ENCODE peak calls at places on chromosome 13, in five cellular contexts. I, G, Z, V and O are unnamed samples.

GRCh38 chr13:75398072-75398471 is 83.9 kb downstream of the TBC1D4 start:
- DNase-seq in I (no peak), G (no peak), Z (no peak), V (no peak), O (no peak)

GRCh38 chr13:45325806-45326205 is 15.2 kb downstream of the TPT1 start:
- DNase-seq in I (peak), G (peak), Z (peak), V (no peak), O (peak)

GRCh38 chr13:48159436-48160225 is 64.7 kb upstream of the MED4 start:
- DNase-seq in I (no peak), G (no peak), Z (peak), V (no peak), O (no peak)

GRCh38 chr13:99059498-99060070 is 81.7 kb upstream of the DOCK9 start:
- DNase-seq in I (no peak), G (no peak), Z (no peak), V (no peak), O (no peak)

GRCh38 chr13:43363156-43363918 is 340.0 kb downstream of the DNAJC15 start:
- DNase-seq in I (peak), G (peak), Z (peak), V (no peak), O (no peak)

GRCh38 chr13:76720827-76721226 is 165.4 kb downstream of the KCTD12 start:
- DNase-seq in I (no peak), G (no peak), Z (no peak), V (no peak), O (no peak)

GRCh38 chr13:83618966-83619365 is 263.3 kb downstream of the SLITRK1 start:
- DNase-seq in I (peak), G (no peak), Z (peak), V (no peak), O (no peak)

GRCh38 chr13:20356437-20356836 is 124.3 kb upstream of the GJB6 start:
- DNase-seq in I (no peak), G (no peak), Z (no peak), V (no peak), O (no peak)

GRCh38 chr13:97441414-97441813 is 7.4 kb downstream of the RAP2A start:
- DNase-seq in I (no peak), G (no peak), Z (no peak), V (no peak), O (no peak)

GRCh38 chr13:48004201-48004600 is 3.1 kb upstream of the SUCLA2 start:
- DNase-seq in I (no peak), G (no peak), Z (no peak), V (no peak), O (no peak)

GRCh38 chr13:46295531-46296464 is 84.1 kb downstream of the LRRC63 start:
- DNase-seq in I (peak), G (peak), Z (peak), V (no peak), O (no peak)

GRCh38 chr13:75175575-75175974 is 306.4 kb downstream of the TBC1D4 start:
- DNase-seq in I (no peak), G (no peak), Z (peak), V (no peak), O (no peak)

GRCh38 chr13:29702912-29703351 is 107.4 kb upstream of the SLC7A1 start:
- DNase-seq in I (peak), G (peak), Z (peak), V (no peak), O (no peak)

GRCh38 chr13:49649244-49649962 is 21.1 kb downstream of the ARL11 start:
- DNase-seq in I (peak), G (no peak), Z (peak), V (no peak), O (no peak)

GRCh38 chr13:87666826-87667225 is 4.3 kb upstream of the SLITRK5 start:
- DNase-seq in I (no peak), G (no peak), Z (no peak), V (no peak), O (no peak)

GRCh38 chr13:28047784-28048388 is 52.5 kb downstream of the FLT3 start:
- DNase-seq in I (no peak), G (no peak), Z (peak), V (no peak), O (no peak)

GRCh38 chr13:99119686-99120085 is 81.0 kb upstream of the UBAC2 start:
- DNase-seq in I (no peak), G (no peak), Z (no peak), V (no peak), O (no peak)

GRCh38 chr13:42064259-42064658 is 15.8 kb downstream of the DGKH start:
- DNase-seq in I (peak), G (no peak), Z (peak), V (no peak), O (no peak)

GRCh38 chr13:44648392-44649117 is 72.4 kb upstream of the TSC22D1 start:
- DNase-seq in I (peak), G (no peak), Z (no peak), V (no peak), O (no peak)

GRCh38 chr13:72651196-72651595 is 76.2 kb downstream of the MZT1 start:
- DNase-seq in I (no peak), G (no peak), Z (no peak), V (no peak), O (no peak)

GRCh38 chr13:107170270-107170931 is 602.5 kb upstream of the ARGLU1 start:
- DNase-seq in I (no peak), G (no peak), Z (no peak), V (no peak), O (peak)

GRCh38 chr13:97938701-97939475 is 14.6 kb upstream of the IPO5 start:
- DNase-seq in I (peak), G (no peak), Z (no peak), V (no peak), O (no peak)

GRCh38 chr13:68927387-68928026 is 1180.1 kb upstream of the ATXN8OS start:
- DNase-seq in I (no peak), G (no peak), Z (peak), V (peak), O (peak)
- TF ChIP-seq CTCF in I (no peak), G (no peak), Z (peak), V (peak), O (peak)

DNA sequence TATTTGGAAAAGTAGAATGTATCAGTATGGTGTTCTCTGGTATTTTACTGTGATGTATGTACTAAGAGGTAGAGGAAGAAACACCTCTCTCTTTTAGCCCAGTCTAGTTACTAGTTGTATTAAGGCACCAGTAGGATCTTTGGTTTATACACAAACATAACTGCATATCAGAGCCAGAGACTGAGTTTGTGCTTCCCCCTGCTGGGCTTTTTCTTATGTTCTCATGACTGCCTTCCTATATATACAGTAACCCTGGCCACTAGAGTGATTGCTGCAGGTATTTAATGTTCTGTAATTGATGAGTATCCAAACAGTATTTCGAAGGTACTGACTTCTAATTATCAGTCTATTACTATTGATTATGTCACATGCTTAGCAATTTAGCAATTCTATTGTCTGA is 202.5 kb upstream of the KLHL1 start:
- DNase-seq in I (peak), G (no peak), Z (peak), V (peak), O (no peak)
- TF ChIP-seq CTCF in I (no peak), G (no peak), Z (peak), V (no peak), O (peak)

DNA sequence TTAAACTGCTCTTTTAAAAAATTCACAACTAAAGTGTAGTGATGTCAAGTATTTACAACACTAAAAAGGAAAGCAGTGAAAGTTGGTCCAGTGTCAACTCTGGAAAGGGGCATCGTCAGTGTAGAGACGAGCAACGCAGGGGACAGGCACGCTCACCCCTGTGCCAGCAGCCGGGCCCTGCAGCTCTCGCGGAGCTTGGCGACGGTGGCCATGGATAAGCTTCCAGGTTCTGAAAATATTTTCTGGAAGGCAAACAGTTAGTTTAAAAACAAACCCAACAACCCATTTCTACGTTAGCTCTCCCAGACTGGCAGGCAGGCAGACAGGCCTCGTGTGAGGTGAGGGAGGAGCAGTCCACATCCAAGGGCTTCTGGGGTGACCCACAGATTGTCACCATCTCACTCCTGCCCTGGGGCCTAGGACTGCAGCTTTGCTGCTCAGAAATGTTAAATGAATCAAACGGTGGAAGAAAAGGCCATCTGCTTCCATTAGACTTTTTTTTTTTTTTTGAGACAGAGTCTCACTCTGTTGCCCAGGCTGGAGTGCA is 27.4 kb downstream of the LAMP1 start:
- DNase-seq in I (no peak), G (no peak), Z (no peak), V (no peak), O (no peak)
- TF ChIP-seq CTCF in I (no peak), G (no peak), Z (no peak), V (no peak), O (no peak)

DNA sequence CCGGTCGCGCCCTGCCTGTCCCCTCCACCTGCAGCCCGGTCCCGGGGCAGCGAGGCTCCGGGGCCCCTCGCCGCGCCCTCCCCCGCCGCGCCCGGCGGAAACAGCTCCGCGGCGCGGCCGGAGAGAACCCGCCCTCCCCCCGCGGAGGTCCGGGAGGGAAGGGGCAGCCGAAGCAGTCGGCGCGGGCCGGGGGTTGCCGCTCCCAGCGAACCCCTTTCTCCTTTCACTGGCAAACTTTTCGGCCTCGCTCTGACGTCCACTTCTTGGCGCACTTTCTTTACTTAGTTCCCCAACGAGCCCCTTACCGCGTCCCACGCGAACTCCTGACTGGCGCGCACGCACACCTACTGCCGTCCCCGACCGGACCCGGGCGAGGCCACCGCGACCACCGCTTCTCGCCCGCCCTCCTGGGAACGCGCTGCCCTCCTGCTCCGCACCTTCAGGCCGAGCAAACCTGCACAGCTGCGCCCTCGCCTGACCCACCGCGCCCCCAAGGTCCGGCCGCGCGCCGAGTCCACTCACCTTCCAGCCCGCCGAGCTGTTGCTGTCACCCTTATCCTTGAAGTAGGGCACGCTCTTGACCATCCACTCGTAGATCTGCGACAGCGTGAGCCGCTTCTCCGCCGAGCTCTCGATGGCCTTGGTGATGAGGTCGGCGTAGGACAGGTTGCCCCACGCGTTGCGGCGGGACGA is 1.2 kb downstream of the FOXO1 start:
- DNase-seq in I (no peak), G (no peak), Z (peak), V (peak), O (peak)
- TF ChIP-seq CTCF in I (no peak), G (no peak), Z (no peak), V (no peak), O (no peak)

GRCh38 chr13:86569119-86569518 is 769.9 kb upstream of the SLITRK6 start:
- DNase-seq in I (no peak), G (no peak), Z (peak), V (no peak), O (no peak)
- TF ChIP-seq CTCF in I (no peak), G (no peak), Z (no peak), V (no peak), O (no peak)

DNA sequence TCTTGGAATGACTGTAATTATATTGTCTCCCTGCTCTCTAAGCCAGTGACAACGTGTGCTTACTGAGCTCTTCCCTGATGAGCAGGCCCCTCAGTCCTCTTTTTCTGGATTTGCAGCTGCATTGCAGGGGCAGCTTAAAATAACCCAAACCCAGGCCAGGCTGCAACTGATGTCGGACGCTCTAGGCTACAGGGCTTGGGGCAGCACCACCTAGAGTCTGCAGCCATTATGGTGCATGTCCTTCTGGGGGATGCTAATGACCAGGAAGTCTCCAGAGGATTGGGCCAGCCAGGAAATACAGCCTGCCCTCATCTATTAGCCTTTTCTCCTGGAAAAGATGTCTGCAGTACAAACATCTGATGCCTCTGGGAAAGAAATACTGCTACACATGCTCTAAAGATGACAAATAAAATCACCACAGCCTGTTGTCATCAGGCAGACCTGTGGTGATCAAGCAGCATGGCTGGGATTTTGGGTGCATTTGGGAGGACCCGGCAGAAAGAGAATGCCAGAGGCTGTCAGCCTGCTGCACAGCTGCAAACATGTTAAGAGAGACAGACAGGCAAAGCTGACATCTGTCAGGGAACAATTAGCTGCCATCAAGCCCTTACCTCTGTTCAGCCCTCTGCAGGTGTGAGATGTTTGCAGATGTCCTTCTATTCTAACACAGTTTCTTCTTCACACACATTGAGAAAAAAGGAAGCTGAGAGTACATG is 51.8 kb downstream of the CCDC70 start:
- DNase-seq in I (no peak), G (no peak), Z (no peak), V (peak), O (peak)
- TF ChIP-seq CTCF in I (peak), G (no peak), Z (peak), V (no peak), O (no peak)

DNA sequence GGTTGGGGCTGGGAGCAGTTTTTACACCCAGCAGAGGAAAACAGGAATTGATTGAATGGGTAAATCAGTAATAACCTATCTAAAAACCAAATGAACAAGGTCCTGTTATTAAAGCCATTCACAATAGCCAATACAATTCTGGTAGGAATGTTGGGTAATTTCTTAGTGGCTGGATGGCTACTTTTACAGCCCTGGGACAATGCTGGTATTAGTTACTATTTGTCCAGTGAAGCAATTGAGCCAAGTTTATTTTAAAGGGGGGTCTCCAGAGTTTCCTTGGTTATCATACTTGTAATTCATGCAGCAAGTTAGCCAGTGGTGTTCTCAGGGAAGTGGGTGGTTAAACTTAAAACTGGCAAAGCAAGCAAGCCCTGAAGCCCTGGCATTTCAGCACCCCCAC is 92.3 kb upstream of the STARD13 start:
- DNase-seq in I (no peak), G (no peak), Z (no peak), V (no peak), O (no peak)
- TF ChIP-seq CTCF in I (no peak), G (no peak), Z (no peak), V (no peak), O (no peak)

GRCh38 chr13:39578821-39579291 is 24.1 kb downstream of the LHFPL6 start:
- DNase-seq in I (no peak), G (no peak), Z (peak), V (no peak), O (no peak)
- TF ChIP-seq CTCF in I (no peak), G (no peak), Z (no peak), V (no peak), O (no peak)

GRCh38 chr13:102659168-102659713 is 35.6 kb downstream of the METTL21C start:
- DNase-seq in I (no peak), G (no peak), Z (no peak), V (no peak), O (no peak)

GRCh38 chr13:102651892-102652291 is 43.0 kb downstream of the METTL21C start:
- DNase-seq in I (peak), G (no peak), Z (peak), V (no peak), O (no peak)

GRCh38 chr13:102658678-102659077 is 36.2 kb downstream of the METTL21C start:
- DNase-seq in I (no peak), G (no peak), Z (no peak), V (no peak), O (no peak)

GRCh38 chr13:102654786-102655185 is 40.1 kb downstream of the METTL21C start:
- DNase-seq in I (no peak), G (no peak), Z (no peak), V (peak), O (no peak)

DNA sequence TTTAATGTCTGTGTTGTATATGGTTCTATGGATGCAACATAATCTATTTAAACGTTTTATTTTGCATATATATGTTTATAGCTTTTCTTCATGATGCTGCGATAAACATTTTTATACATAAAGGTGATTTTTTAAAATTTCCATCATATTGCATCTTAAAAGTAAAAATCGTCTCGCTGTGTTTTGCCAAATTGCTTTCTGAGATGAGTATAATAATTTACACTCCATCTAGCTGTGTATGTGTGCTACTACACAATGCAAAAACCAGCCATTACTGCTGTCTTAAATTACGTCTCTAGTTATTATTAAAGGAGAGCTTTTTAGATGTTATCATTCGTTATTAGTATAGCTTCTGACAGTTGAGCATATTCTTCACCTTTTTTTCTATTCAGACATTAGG is 37.2 kb downstream of the METTL21C start:
- DNase-seq in I (no peak), G (no peak), Z (no peak), V (no peak), O (no peak)
- TF ChIP-seq CTCF in I (peak), G (peak), Z (peak), V (peak), O (peak)